ENCODE peak calls at places on chromosomes 6 and 20, in six cellular contexts. B is globus pallidus, Q is right atrium auricular region, Y is right lobe of liver, C is H4, X is tibial artery. T is an unnamed sample.

GRCh38 chr6:28980797-28981390 is 24.2 kb downstream of the ZNF311 start:
- DNase-seq in B (peak; percentile 29), Q (peak; percentile 69), Y (peak; percentile 62), C (peak; percentile 87), X (no peak), T (peak; percentile 69)

GRCh38 chr6:42026540-42026939 is 23.8 kb upstream of the TAF8 start:
- DNase-seq in B (no peak), Q (no peak), Y (no peak), C (no peak), X (no peak), T (no peak)

GRCh38 chr6:4401408-4402367 is 266.3 kb upstream of the ECI2 start:
- DNase-seq in B (no peak), Q (no peak), Y (no peak), C (no peak), X (no peak), T (no peak)

GRCh38 chr20:64052326-64052722 is 2.9 kb upstream of the SOX18 start:
- DNase-seq in B (no peak), Q (no peak), Y (no peak), C (no peak), X (no peak), T (no peak)

GRCh38 chr20:53763707-53764415 is 170.2 kb upstream of the ZNF217 start:
- DNase-seq in B (peak; percentile 8), Q (no peak), Y (no peak), C (peak; percentile 87), X (no peak), T (no peak)

GRCh38 chr20:47349365-47350180 is 6.9 kb downstream of the ZMYND8 start:
- DNase-seq in B (peak; percentile 52), Q (no peak), Y (no peak), C (no peak), X (no peak), T (no peak)

GRCh38 chr20:1820137-1821074 is 74.8 kb upstream of the SIRPA start:
- DNase-seq in B (no peak), Q (no peak), Y (no peak), C (no peak), X (peak; percentile 68), T (no peak)

GRCh38 chr6:34359438-34360158 is 32.9 kb downstream of the NUDT3 start:
- DNase-seq in B (no peak), Q (no peak), Y (no peak), C (peak; percentile 14), X (no peak), T (no peak)

GRCh38 chr6:136439514-136440186 is 110.6 kb downstream of the MAP7 start:
- DNase-seq in B (no peak), Q (no peak), Y (no peak), C (no peak), X (no peak), T (no peak)